ENCODE peak calls at places on chromosomes 7 and 10, in five cellular contexts. R is pons, T is dorsolateral prefrontal cortex, S is left ventricle myocardium inferior, M is putamen. C is an unnamed sample.

GRCh38 chr7:55574062-55574717 is 1.9 kb upstream of the VOPP1 start:
- DNase-seq in M (no peak), S (no peak), T (no peak), R (no peak), C (no peak)

GRCh38 chr7:18927134-18927533 is 190.3 kb downstream of the TWIST1 start:
- DNase-seq in R (no peak), M (no peak), S (no peak), T (no peak), C (no peak)

GRCh38 chr7:221996-222715 is 29.8 kb downstream of the FAM20C start:
- DNase-seq in T (no peak), R (no peak), S (no peak), M (no peak), C (no peak)

GRCh38 chr10:125169915-125170314 is 9.6 kb upstream of the CTBP2 start:
- DNase-seq in M (no peak), R (no peak), T (no peak), S (no peak), C (no peak)

GRCh38 chr7:71871446-71871845 is 540.7 kb downstream of the CALN1 start:
- DNase-seq in S (no peak), R (no peak), T (no peak), M (no peak), C (no peak)

GRCh38 chr7:139813141-139813540 is 15.9 kb upstream of the TBXAS1 start:
- DNase-seq in R (no peak), S (no peak), T (no peak), M (no peak), C (no peak)

GRCh38 chr7:76505168-76506080 is 4.9 kb upstream of the UPK3B start:
- DNase-seq in T (no peak), M (no peak), S (no peak), R (no peak), C (no peak)

GRCh38 chr10:58998924-58999713 is 177.3 kb upstream of the PHYHIPL start:
- DNase-seq in R (peak), T (peak), S (peak), M (peak), C (peak)